ENCODE peak calls at places on chromosome 10, in ten cellular contexts. One of them, this sample, is unnamed.
A peak's percentile ranks its signal among the peaks of the same experiment; 100 is the strongest.

GRCh38 chr10:68954904-68955303 is 1.1 kb upstream of the DDX21 start:
- DNase-seq in spleen: no peak
- DNase-seq in right atrium auricular region: no peak
- DNase-seq in brain microvascular endothelial cell: no peak
- DNase-seq in upper lobe of right lung: no peak
- DNase-seq in GM23338: no peak
- DNase-seq in PC-9: no peak
- DNase-seq in endothelial cell of umbilical vein: no peak
- DNase-seq in CD4-positive, alpha-beta T cell: no peak
- DNase-seq in Panc1: no peak
- DNase-seq in this sample: no peak

GRCh38 chr10:48739141-48739540 is 54.5 kb downstream of the WDFY4 start:
- DNase-seq in endothelial cell of umbilical vein: no peak
- DNase-seq in brain microvascular endothelial cell: no peak
- DNase-seq in PC-9: no peak
- DNase-seq in spleen: no peak
- DNase-seq in right atrium auricular region: no peak
- DNase-seq in Panc1: no peak
- DNase-seq in GM23338: no peak
- DNase-seq in CD4-positive, alpha-beta T cell: no peak
- DNase-seq in upper lobe of right lung: no peak
- DNase-seq in this sample: no peak

GRCh38 chr10:22619111-22619510 is 95.3 kb downstream of the PIP4K2A start:
- DNase-seq in GM23338: no peak
- DNase-seq in CD4-positive, alpha-beta T cell: no peak
- DNase-seq in endothelial cell of umbilical vein: no peak
- DNase-seq in PC-9: no peak
- DNase-seq in upper lobe of right lung: no peak
- DNase-seq in brain microvascular endothelial cell: no peak
- DNase-seq in Panc1: no peak
- DNase-seq in spleen: no peak
- DNase-seq in right atrium auricular region: no peak
- DNase-seq in this sample: no peak

GRCh38 chr10:71382028-71382427 is 14.7 kb upstream of the CDH23 start:
- DNase-seq in CD4-positive, alpha-beta T cell: no peak
- DNase-seq in spleen: no peak
- DNase-seq in Panc1: no peak
- DNase-seq in GM23338: no peak
- DNase-seq in brain microvascular endothelial cell: no peak
- DNase-seq in upper lobe of right lung: no peak
- DNase-seq in right atrium auricular region: no peak
- DNase-seq in PC-9: no peak
- DNase-seq in endothelial cell of umbilical vein: no peak
- DNase-seq in this sample: no peak

GRCh38 chr10:94005050-94005449 is 11.3 kb downstream of the PLCE1 start:
- DNase-seq in PC-9: peak; percentile 87
- DNase-seq in right atrium auricular region: no peak
- DNase-seq in CD4-positive, alpha-beta T cell: no peak
- DNase-seq in brain microvascular endothelial cell: no peak
- DNase-seq in upper lobe of right lung: no peak
- DNase-seq in endothelial cell of umbilical vein: no peak
- DNase-seq in Panc1: no peak
- DNase-seq in spleen: no peak
- DNase-seq in GM23338: no peak
- DNase-seq in this sample: no peak

GRCh38 chr10:70935631-70936030 is 47.3 kb upstream of the PCBD1 start:
- DNase-seq in PC-9: no peak
- DNase-seq in brain microvascular endothelial cell: no peak
- DNase-seq in GM23338: no peak
- DNase-seq in Panc1: no peak
- DNase-seq in upper lobe of right lung: no peak
- DNase-seq in CD4-positive, alpha-beta T cell: no peak
- DNase-seq in right atrium auricular region: no peak
- DNase-seq in endothelial cell of umbilical vein: no peak
- DNase-seq in spleen: no peak
- DNase-seq in this sample: no peak

GRCh38 chr10:76970795-76971519 is 666.7 kb downstream of the KCNMA1 start:
- DNase-seq in right atrium auricular region: no peak
- DNase-seq in GM23338: no peak
- DNase-seq in upper lobe of right lung: no peak
- DNase-seq in PC-9: no peak
- DNase-seq in CD4-positive, alpha-beta T cell: no peak
- DNase-seq in spleen: no peak
- DNase-seq in brain microvascular endothelial cell: no peak
- DNase-seq in Panc1: no peak
- DNase-seq in endothelial cell of umbilical vein: no peak
- DNase-seq in this sample: no peak

GRCh38 chr10:69479241-69479730 is 28.0 kb downstream of the TSPAN15 start:
- DNase-seq in right atrium auricular region: no peak
- DNase-seq in upper lobe of right lung: no peak
- DNase-seq in endothelial cell of umbilical vein: peak; percentile 57
- DNase-seq in PC-9: no peak
- DNase-seq in spleen: no peak
- DNase-seq in Panc1: no peak
- DNase-seq in GM23338: no peak
- DNase-seq in brain microvascular endothelial cell: no peak
- DNase-seq in CD4-positive, alpha-beta T cell: no peak
- DNase-seq in this sample: peak; percentile 85

GRCh38 chr10:120433176-120433575 is 23.9 kb upstream of the PLPP4 start:
- DNase-seq in endothelial cell of umbilical vein: no peak
- DNase-seq in CD4-positive, alpha-beta T cell: no peak
- DNase-seq in Panc1: no peak
- DNase-seq in brain microvascular endothelial cell: no peak
- DNase-seq in PC-9: no peak
- DNase-seq in upper lobe of right lung: no peak
- DNase-seq in right atrium auricular region: no peak
- DNase-seq in GM23338: no peak
- DNase-seq in spleen: no peak
- DNase-seq in this sample: no peak

GRCh38 chr10:8103543-8103942 is 49.1 kb downstream of the GATA3 start:
- DNase-seq in upper lobe of right lung: no peak
- DNase-seq in Panc1: no peak
- DNase-seq in endothelial cell of umbilical vein: no peak
- DNase-seq in CD4-positive, alpha-beta T cell: no peak
- DNase-seq in spleen: no peak
- DNase-seq in right atrium auricular region: no peak
- DNase-seq in brain microvascular endothelial cell: no peak
- DNase-seq in PC-9: no peak
- DNase-seq in GM23338: no peak
- DNase-seq in this sample: no peak

GRCh38 chr10:64170791-64171190 is 649.6 kb downstream of the REEP3 start:
- DNase-seq in upper lobe of right lung: no peak
- DNase-seq in endothelial cell of umbilical vein: no peak
- DNase-seq in GM23338: no peak
- DNase-seq in right atrium auricular region: no peak
- DNase-seq in Panc1: no peak
- DNase-seq in spleen: peak; percentile 56
- DNase-seq in brain microvascular endothelial cell: no peak
- DNase-seq in CD4-positive, alpha-beta T cell: no peak
- DNase-seq in PC-9: no peak
- DNase-seq in this sample: no peak

GRCh38 chr10:66928000-66928770 is 2.3 kb downstream of the LRRTM3 start:
- DNase-seq in endothelial cell of umbilical vein: no peak
- DNase-seq in GM23338: peak; percentile 55
- DNase-seq in upper lobe of right lung: no peak
- DNase-seq in CD4-positive, alpha-beta T cell: no peak
- DNase-seq in Panc1: no peak
- DNase-seq in spleen: no peak
- DNase-seq in PC-9: no peak
- DNase-seq in right atrium auricular region: no peak
- DNase-seq in brain microvascular endothelial cell: peak; percentile 44
- DNase-seq in this sample: peak; percentile 49

GRCh38 chr10:109191823-109192222 is 731.5 kb downstream of the XPNPEP1 start:
- DNase-seq in right atrium auricular region: no peak
- DNase-seq in CD4-positive, alpha-beta T cell: no peak
- DNase-seq in brain microvascular endothelial cell: no peak
- DNase-seq in Panc1: no peak
- DNase-seq in endothelial cell of umbilical vein: no peak
- DNase-seq in spleen: no peak
- DNase-seq in PC-9: no peak
- DNase-seq in upper lobe of right lung: no peak
- DNase-seq in GM23338: no peak
- DNase-seq in this sample: no peak

GRCh38 chr10:28677889-28678686 is 767 bp downstream of the BAMBI start:
- DNase-seq in GM23338: peak; percentile 47
- DNase-seq in CD4-positive, alpha-beta T cell: peak; percentile 4
- DNase-seq in endothelial cell of umbilical vein: peak; percentile 59
- DNase-seq in brain microvascular endothelial cell: no peak
- DNase-seq in spleen: peak; percentile 88
- DNase-seq in PC-9: no peak
- DNase-seq in right atrium auricular region: peak; percentile 58
- DNase-seq in upper lobe of right lung: peak; percentile 76
- DNase-seq in Panc1: no peak
- DNase-seq in this sample: no peak

GRCh38 chr10:12041766-12042408 is 722 bp downstream of the UPF2 start:
- DNase-seq in endothelial cell of umbilical vein: peak; percentile 52
- DNase-seq in Panc1: no peak
- DNase-seq in GM23338: peak; percentile 39
- DNase-seq in brain microvascular endothelial cell: peak; percentile 22
- DNase-seq in PC-9: no peak
- DNase-seq in CD4-positive, alpha-beta T cell: peak; percentile 9
- DNase-seq in right atrium auricular region: no peak
- DNase-seq in upper lobe of right lung: no peak
- DNase-seq in spleen: no peak
- DNase-seq in this sample: no peak

GRCh38 chr10:114328876-114329275 is 75.4 kb downstream of the AFAP1L2 start:
- DNase-seq in PC-9: no peak
- DNase-seq in spleen: no peak
- DNase-seq in endothelial cell of umbilical vein: no peak
- DNase-seq in CD4-positive, alpha-beta T cell: no peak
- DNase-seq in brain microvascular endothelial cell: no peak
- DNase-seq in Panc1: no peak
- DNase-seq in GM23338: no peak
- DNase-seq in upper lobe of right lung: no peak
- DNase-seq in right atrium auricular region: no peak
- DNase-seq in this sample: no peak

GRCh38 chr10:30869566-30869965 is 162.1 kb downstream of the ZNF438 start:
- DNase-seq in spleen: no peak
- DNase-seq in upper lobe of right lung: no peak
- DNase-seq in endothelial cell of umbilical vein: no peak
- DNase-seq in right atrium auricular region: no peak
- DNase-seq in PC-9: no peak
- DNase-seq in Panc1: no peak
- DNase-seq in brain microvascular endothelial cell: no peak
- DNase-seq in GM23338: no peak
- DNase-seq in CD4-positive, alpha-beta T cell: no peak
- DNase-seq in this sample: no peak

DNA sequence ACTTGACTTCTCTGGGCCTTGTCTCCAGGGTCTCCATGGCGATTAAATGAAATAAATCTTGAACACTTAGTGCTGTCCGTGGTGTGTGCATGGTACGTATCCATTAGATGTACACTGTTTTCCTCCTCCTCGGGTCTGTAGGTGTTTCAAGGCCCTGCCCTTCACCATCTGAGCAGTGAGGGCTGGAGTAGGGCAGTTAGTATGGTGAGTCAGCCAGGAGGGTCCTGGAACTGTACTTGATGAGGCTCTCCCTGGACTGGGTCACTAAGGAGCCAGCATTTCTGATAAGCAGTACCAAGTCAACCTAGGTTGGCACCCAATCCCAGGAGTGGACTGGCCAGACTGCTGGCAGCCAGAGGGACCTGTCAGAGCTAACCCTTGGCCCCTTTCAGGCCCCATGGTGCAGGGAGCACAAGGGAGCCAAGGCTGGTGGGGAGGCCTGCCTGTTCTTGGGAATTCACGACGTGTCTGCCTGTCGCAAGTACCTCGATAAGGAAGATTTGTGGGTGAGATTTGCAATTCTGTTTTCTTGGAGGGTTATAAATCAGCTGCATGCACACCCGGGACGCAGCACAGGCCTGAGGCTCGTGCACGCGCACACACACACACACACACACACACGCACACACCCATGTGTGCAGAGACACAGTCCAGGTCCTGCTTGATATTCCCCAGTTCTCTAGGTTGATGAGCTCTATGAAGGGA is 114.1 kb downstream of the ZMIZ1 start:
- DNase-seq in upper lobe of right lung: no peak
- DNase-seq in CD4-positive, alpha-beta T cell: no peak
- DNase-seq in Panc1: no peak
- DNase-seq in GM23338: no peak
- DNase-seq in endothelial cell of umbilical vein: no peak
- DNase-seq in brain microvascular endothelial cell: no peak
- DNase-seq in right atrium auricular region: no peak
- DNase-seq in spleen: no peak
- DNase-seq in PC-9: no peak
- DNase-seq in this sample: no peak
- H3K27ac ChIP-seq in upper lobe of right lung: peak overlapping the region; percentile 79
- H3K27ac ChIP-seq in CD4-positive, alpha-beta T cell: no peak overlapping the region
- H3K27ac ChIP-seq in Panc1: peak overlapping the region; percentile 57
- H3K27ac ChIP-seq in GM23338: no peak overlapping the region
- H3K27ac ChIP-seq in endothelial cell of umbilical vein: no peak overlapping the region
- H3K27ac ChIP-seq in brain microvascular endothelial cell: no peak overlapping the region
- H3K27ac ChIP-seq in right atrium auricular region: peak overlapping the region; percentile 66
- H3K27ac ChIP-seq in spleen: peak overlapping the region; percentile 81
- H3K27ac ChIP-seq in PC-9: peak overlapping the region; percentile 54
- H3K27ac ChIP-seq in this sample: peak overlapping the region; percentile 58

GRCh38 chr10:16518822-16519221 is 2.9 kb downstream of the C1QL3 start:
- DNase-seq in GM23338: peak; percentile 32
- DNase-seq in upper lobe of right lung: no peak
- DNase-seq in brain microvascular endothelial cell: no peak
- DNase-seq in endothelial cell of umbilical vein: no peak
- DNase-seq in PC-9: no peak
- DNase-seq in Panc1: no peak
- DNase-seq in CD4-positive, alpha-beta T cell: no peak
- DNase-seq in right atrium auricular region: no peak
- DNase-seq in spleen: no peak
- DNase-seq in this sample: no peak
- TF ChIP-seq CTCF in GM23338: peak; percentile 29
- TF ChIP-seq CTCF in upper lobe of right lung: peak; percentile 19
- TF ChIP-seq CTCF in brain microvascular endothelial cell: peak; percentile 38
- TF ChIP-seq CTCF in endothelial cell of umbilical vein: no peak
- TF ChIP-seq CTCF in PC-9: peak; percentile 28
- TF ChIP-seq CTCF in Panc1: peak; percentile 15
- TF ChIP-seq CTCF in CD4-positive, alpha-beta T cell: peak; percentile 20
- TF ChIP-seq CTCF in right atrium auricular region: no peak
- TF ChIP-seq CTCF in spleen: no peak
- TF ChIP-seq CTCF in this sample: no peak

DNA sequence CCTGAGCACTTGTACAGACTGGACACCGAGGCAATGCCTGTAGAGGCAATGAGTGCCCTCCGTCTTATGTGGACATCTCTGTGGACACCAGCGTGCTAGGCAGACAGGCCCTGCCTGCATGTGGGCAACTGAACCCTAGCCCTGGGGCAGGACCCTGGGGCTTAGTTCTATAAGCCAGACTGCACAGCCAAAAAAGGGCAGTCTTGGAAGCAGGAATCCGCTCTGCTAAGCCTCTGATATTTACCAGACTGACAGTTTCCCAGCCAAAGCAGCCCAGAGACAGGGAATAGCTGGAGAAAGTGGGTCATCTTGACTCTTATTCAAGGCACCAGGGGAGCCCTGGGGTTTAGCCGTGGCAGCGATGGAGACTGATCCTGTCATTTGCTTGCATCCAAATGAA is 474.1 kb downstream of the RPS24 start:
- DNase-seq in spleen: no peak
- DNase-seq in upper lobe of right lung: no peak
- DNase-seq in brain microvascular endothelial cell: no peak
- DNase-seq in GM23338: no peak
- DNase-seq in endothelial cell of umbilical vein: no peak
- DNase-seq in right atrium auricular region: no peak
- DNase-seq in PC-9: no peak
- DNase-seq in CD4-positive, alpha-beta T cell: no peak
- DNase-seq in Panc1: no peak
- DNase-seq in this sample: peak; percentile 79
- H3K27me3 ChIP-seq in spleen: no peaks in the 10 kb centered on the region
- H3K27me3 ChIP-seq in upper lobe of right lung: no peaks in the 10 kb centered on the region
- H3K27me3 ChIP-seq in brain microvascular endothelial cell: peaks cover 4% of the 10 kb centered on the region
- H3K27me3 ChIP-seq in GM23338: no peaks in the 10 kb centered on the region
- H3K27me3 ChIP-seq in endothelial cell of umbilical vein: peaks cover 3% of the 10 kb centered on the region
- H3K27me3 ChIP-seq in right atrium auricular region: no peaks in the 10 kb centered on the region
- H3K27me3 ChIP-seq in PC-9: peaks cover 5% of the 10 kb centered on the region
- H3K27me3 ChIP-seq in CD4-positive, alpha-beta T cell: no peaks in the 10 kb centered on the region
- H3K27me3 ChIP-seq in Panc1: no peaks in the 10 kb centered on the region
- H3K27me3 ChIP-seq in this sample: no peaks in the 10 kb centered on the region

GRCh38 chr10:119348106-119348505 is 140.7 kb downstream of the GRK5 start:
- DNase-seq in right atrium auricular region: no peak
- DNase-seq in Panc1: no peak
- DNase-seq in brain microvascular endothelial cell: no peak
- DNase-seq in endothelial cell of umbilical vein: peak; percentile 42
- DNase-seq in GM23338: no peak
- DNase-seq in spleen: no peak
- DNase-seq in PC-9: no peak
- DNase-seq in upper lobe of right lung: no peak
- DNase-seq in CD4-positive, alpha-beta T cell: no peak
- DNase-seq in this sample: no peak
- H3K27ac ChIP-seq in right atrium auricular region: peak overlapping the region; percentile 69
- H3K27ac ChIP-seq in Panc1: no peak overlapping the region
- H3K27ac ChIP-seq in brain microvascular endothelial cell: no peak overlapping the region
- H3K27ac ChIP-seq in endothelial cell of umbilical vein: no peak overlapping the region
- H3K27ac ChIP-seq in GM23338: no peak overlapping the region
- H3K27ac ChIP-seq in spleen: peak overlapping the region; percentile 57
- H3K27ac ChIP-seq in PC-9: no peak overlapping the region
- H3K27ac ChIP-seq in upper lobe of right lung: peak overlapping the region; percentile 55
- H3K27ac ChIP-seq in CD4-positive, alpha-beta T cell: no peak overlapping the region
- H3K27ac ChIP-seq in this sample: no peak overlapping the region

This sample was measured in sigmoid colon.